ENCODE peak calls at places on chromosomes 1 and 21, in five cellular contexts. One of them, this sample, is unnamed.

GRCh38 chr1:184757891-184758290 is 3.2 kb upstream of the EDEM3 start:
- DNase-seq in HuH-7.5: no peak
- DNase-seq in GM12892: no peak
- DNase-seq in activated naive CD4-positive, alpha-beta T cell: no peak
- DNase-seq in MV-4-11: no peak
- DNase-seq in this sample: no peak

GRCh38 chr1:231937013-231937754 is 310.6 kb downstream of the DISC1 start:
- DNase-seq in activated naive CD4-positive, alpha-beta T cell: no peak
- DNase-seq in MV-4-11: peak; percentile 4
- DNase-seq in HuH-7.5: peak; percentile 43
- DNase-seq in GM12892: no peak
- DNase-seq in this sample: no peak

GRCh38 chr1:30512253-30512921 is 211.0 kb downstream of the MATN1 start:
- DNase-seq in MV-4-11: no peak
- DNase-seq in GM12892: no peak
- DNase-seq in HuH-7.5: no peak
- DNase-seq in activated naive CD4-positive, alpha-beta T cell: no peak
- DNase-seq in this sample: no peak

GRCh38 chr1:96010000-96010399 is 711.6 kb upstream of the PTBP2 start:
- DNase-seq in HuH-7.5: no peak
- DNase-seq in activated naive CD4-positive, alpha-beta T cell: no peak
- DNase-seq in GM12892: no peak
- DNase-seq in MV-4-11: no peak
- DNase-seq in this sample: no peak

GRCh38 chr1:89758127-89758526 is 62.7 kb upstream of the LRRC8D start:
- DNase-seq in HuH-7.5: no peak
- DNase-seq in GM12892: no peak
- DNase-seq in activated naive CD4-positive, alpha-beta T cell: no peak
- DNase-seq in MV-4-11: peak; percentile 64
- DNase-seq in this sample: no peak

GRCh38 chr1:158793604-158794003 is 12.6 kb upstream of the OR6N2 start:
- DNase-seq in activated naive CD4-positive, alpha-beta T cell: no peak
- DNase-seq in HuH-7.5: no peak
- DNase-seq in GM12892: no peak
- DNase-seq in MV-4-11: no peak
- DNase-seq in this sample: no peak

GRCh38 chr1:224873645-224874369 is 55.7 kb upstream of the DNAH14 start:
- DNase-seq in MV-4-11: no peak
- DNase-seq in GM12892: no peak
- DNase-seq in HuH-7.5: no peak
- DNase-seq in activated naive CD4-positive, alpha-beta T cell: no peak
- DNase-seq in this sample: no peak

GRCh38 chr1:160916666-160917065 is 31.7 kb upstream of the ITLN1 start:
- DNase-seq in activated naive CD4-positive, alpha-beta T cell: no peak
- DNase-seq in GM12892: no peak
- DNase-seq in HuH-7.5: no peak
- DNase-seq in MV-4-11: no peak
- DNase-seq in this sample: no peak

GRCh38 chr1:186236921-186237320 is 138.1 kb downstream of the TPR start:
- DNase-seq in MV-4-11: no peak
- DNase-seq in GM12892: no peak
- DNase-seq in HuH-7.5: no peak
- DNase-seq in activated naive CD4-positive, alpha-beta T cell: no peak
- DNase-seq in this sample: no peak

GRCh38 chr1:114458208-114458777 is 52.7 kb downstream of the TRIM33 start:
- DNase-seq in HuH-7.5: no peak
- DNase-seq in GM12892: no peak
- DNase-seq in activated naive CD4-positive, alpha-beta T cell: no peak
- DNase-seq in MV-4-11: peak; percentile 48
- DNase-seq in this sample: no peak

GRCh38 chr1:115179397-115179835 is 90.1 kb upstream of the TSPAN2 start:
- DNase-seq in MV-4-11: no peak
- DNase-seq in GM12892: no peak
- DNase-seq in HuH-7.5: no peak
- DNase-seq in activated naive CD4-positive, alpha-beta T cell: no peak
- DNase-seq in this sample: no peak

GRCh38 chr1:27849951-27850350 is 19.4 kb downstream of the PPP1R8 start:
- DNase-seq in MV-4-11: no peak
- DNase-seq in activated naive CD4-positive, alpha-beta T cell: no peak
- DNase-seq in HuH-7.5: no peak
- DNase-seq in GM12892: no peak
- DNase-seq in this sample: no peak

GRCh38 chr1:65836686-65837085 is 44.0 kb downstream of the PDE4B start:
- DNase-seq in MV-4-11: no peak
- DNase-seq in activated naive CD4-positive, alpha-beta T cell: no peak
- DNase-seq in GM12892: no peak
- DNase-seq in HuH-7.5: no peak
- DNase-seq in this sample: no peak

GRCh38 chr1:52707927-52708655 is 9.9 kb upstream of the COA7 start:
- DNase-seq in activated naive CD4-positive, alpha-beta T cell: no peak
- DNase-seq in HuH-7.5: no peak
- DNase-seq in GM12892: no peak
- DNase-seq in MV-4-11: peak; percentile 64
- DNase-seq in this sample: no peak

GRCh38 chr1:77958391-77958790 is 20.5 kb downstream of the FUBP1 start:
- DNase-seq in GM12892: no peak
- DNase-seq in MV-4-11: no peak
- DNase-seq in activated naive CD4-positive, alpha-beta T cell: no peak
- DNase-seq in HuH-7.5: no peak
- DNase-seq in this sample: no peak

GRCh38 chr1:156508955-156509234 is 8.3 kb upstream of the MEF2D start:
- DNase-seq in GM12892: no peak
- DNase-seq in MV-4-11: no peak
- DNase-seq in HuH-7.5: no peak
- DNase-seq in activated naive CD4-positive, alpha-beta T cell: no peak
- DNase-seq in this sample: no peak

GRCh38 chr1:61741682-61742619 is at the start of gene PATJ:
- DNase-seq in activated naive CD4-positive, alpha-beta T cell: peak; percentile 64
- DNase-seq in HuH-7.5: no peak
- DNase-seq in MV-4-11: no peak
- DNase-seq in GM12892: peak; percentile 71
- DNase-seq in this sample: peak; percentile 88

GRCh38 chr1:9061252-9061948 is 8.0 kb downstream of the SLC2A5 start:
- DNase-seq in GM12892: no peak
- DNase-seq in HuH-7.5: no peak
- DNase-seq in activated naive CD4-positive, alpha-beta T cell: no peak
- DNase-seq in MV-4-11: no peak
- DNase-seq in this sample: no peak

GRCh38 chr1:206911064-206911663 is 10.6 kb downstream of the FCMR start:
- DNase-seq in MV-4-11: peak; percentile 32
- DNase-seq in GM12892: no peak
- DNase-seq in activated naive CD4-positive, alpha-beta T cell: no peak
- DNase-seq in HuH-7.5: peak; percentile 65
- DNase-seq in this sample: no peak

GRCh38 chr1:210758261-210758660 is 375.7 kb downstream of the KCNH1 start:
- DNase-seq in MV-4-11: no peak
- DNase-seq in activated naive CD4-positive, alpha-beta T cell: no peak
- DNase-seq in GM12892: no peak
- DNase-seq in HuH-7.5: no peak
- DNase-seq in this sample: no peak

GRCh38 chr1:76425104-76425842 is 350.7 kb downstream of the ST6GALNAC3 start:
- DNase-seq in MV-4-11: no peak
- DNase-seq in GM12892: no peak
- DNase-seq in HuH-7.5: no peak
- DNase-seq in activated naive CD4-positive, alpha-beta T cell: no peak
- DNase-seq in this sample: no peak

GRCh38 chr1:154463512-154463990 is 38.5 kb upstream of the TDRD10 start:
- DNase-seq in activated naive CD4-positive, alpha-beta T cell: peak; percentile 60
- DNase-seq in GM12892: no peak
- DNase-seq in HuH-7.5: no peak
- DNase-seq in MV-4-11: no peak
- DNase-seq in this sample: no peak

GRCh38 chr1:100795646-100795985 is 76.1 kb downstream of the VCAM1 start:
- DNase-seq in MV-4-11: no peak
- DNase-seq in GM12892: no peak
- DNase-seq in HuH-7.5: no peak
- DNase-seq in activated naive CD4-positive, alpha-beta T cell: no peak
- DNase-seq in this sample: no peak

GRCh38 chr1:183110466-183110865 is 75.6 kb upstream of the LAMC2 start:
- DNase-seq in HuH-7.5: no peak
- DNase-seq in activated naive CD4-positive, alpha-beta T cell: no peak
- DNase-seq in GM12892: no peak
- DNase-seq in MV-4-11: no peak
- DNase-seq in this sample: no peak

GRCh38 chr1:12518956-12519707 is 98.9 kb downstream of the DHRS3 start:
- DNase-seq in GM12892: no peak
- DNase-seq in HuH-7.5: no peak
- DNase-seq in activated naive CD4-positive, alpha-beta T cell: no peak
- DNase-seq in MV-4-11: no peak
- DNase-seq in this sample: no peak

GRCh38 chr21:36854391-36854790 is 112.1 kb downstream of the HLCS start:
- DNase-seq in activated naive CD4-positive, alpha-beta T cell: no peak
- DNase-seq in MV-4-11: peak; percentile 33
- DNase-seq in HuH-7.5: no peak
- DNase-seq in GM12892: no peak
- DNase-seq in this sample: no peak

GRCh38 chr1:17335821-17336718 is 28.1 kb downstream of the PADI4 start:
- DNase-seq in MV-4-11: peak; percentile 11
- DNase-seq in GM12892: no peak
- DNase-seq in activated naive CD4-positive, alpha-beta T cell: peak; percentile 58
- DNase-seq in HuH-7.5: peak; percentile 32
- DNase-seq in this sample: peak; percentile 54

GRCh38 chr1:77565321-77565720 is 117.1 kb downstream of the ZZZ3 start:
- DNase-seq in activated naive CD4-positive, alpha-beta T cell: no peak
- DNase-seq in HuH-7.5: no peak
- DNase-seq in GM12892: no peak
- DNase-seq in MV-4-11: no peak
- DNase-seq in this sample: no peak

GRCh38 chr21:35138665-35139381 is 89.7 kb upstream of the RUNX1 start:
- DNase-seq in activated naive CD4-positive, alpha-beta T cell: peak; percentile 11
- DNase-seq in GM12892: no peak
- DNase-seq in MV-4-11: no peak
- DNase-seq in HuH-7.5: no peak
- DNase-seq in this sample: no peak

GRCh38 chr1:27973771-27974452 is 14.1 kb downstream of the XKR8 start:
- DNase-seq in MV-4-11: no peak
- DNase-seq in HuH-7.5: no peak
- DNase-seq in GM12892: no peak
- DNase-seq in activated naive CD4-positive, alpha-beta T cell: no peak
- DNase-seq in this sample: no peak

GRCh38 chr1:29708381-29708780 is 472.1 kb downstream of the PTPRU start:
- DNase-seq in activated naive CD4-positive, alpha-beta T cell: no peak
- DNase-seq in GM12892: no peak
- DNase-seq in HuH-7.5: no peak
- DNase-seq in MV-4-11: peak; percentile 34
- DNase-seq in this sample: no peak